ENCODE peak calls at places on chromosomes 5 and 9, in eight cellular contexts. Z is RWPE2, O is WERI-Rb-1, R is upper lobe of left lung, N is psoas muscle, C is IMR-90, T is dorsolateral prefrontal cortex, W is left ventricle myocardium inferior. Q is an unnamed sample.

GRCh38 chr5:67476531-67476930 is 279.9 kb upstream of the CD180 start:
- DNase-seq in R (no peak), O (no peak), N (no peak), Z (no peak), T (no peak), C (no peak), W (no peak), Q (no peak)

GRCh38 chr9:111621895-111622480 is 9.1 kb upstream of the DNAJC25 start:
- DNase-seq in T (peak; percentile 5), C (peak; percentile 64), O (peak; percentile 45), R (no peak), W (no peak), Z (no peak), N (no peak), Q (no peak)

GRCh38 chr5:54309237-54309636 is 1.1 kb downstream of the ARL15 start:
- DNase-seq in T (peak; percentile 5), Z (no peak), N (no peak), O (no peak), R (no peak), W (no peak), C (peak; percentile 15), Q (no peak)

GRCh38 chr5:40106847-40107246 is 572.9 kb upstream of the PTGER4 start:
- DNase-seq in C (no peak), R (no peak), W (no peak), T (no peak), Z (no peak), O (peak; percentile 26), N (no peak), Q (no peak)

GRCh38 chr9:95023217-95024003 is 294.1 kb downstream of the FANCC start:
- DNase-seq in R (peak; percentile 75), O (no peak), C (peak; percentile 90), Z (no peak), N (peak; percentile 62), T (no peak), W (peak; percentile 52), Q (no peak)

GRCh38 chr5:148697177-148697820 is 43.0 kb upstream of the HTR4 start:
- DNase-seq in T (peak; percentile 12), C (peak; percentile 56), R (no peak), Z (no peak), W (no peak), O (no peak), N (no peak), Q (peak; percentile 66)

GRCh38 chr9:134550584-134550983 is 91.0 kb upstream of the COL5A1 start:
- DNase-seq in W (no peak), C (no peak), N (peak; percentile 30), Z (no peak), O (peak; percentile 70), R (no peak), T (no peak), Q (no peak)

GRCh38 chr5:151078490-151079262 is 2.2 kb downstream of the TNIP1 start:
- DNase-seq in N (peak; percentile 54), C (no peak), Z (no peak), T (no peak), O (no peak), W (no peak), R (no peak), Q (no peak)

GRCh38 chr5:136374003-136374402 is 8.7 kb upstream of the TRPC7 start:
- DNase-seq in C (peak; percentile 12), R (no peak), O (peak; percentile 58), T (no peak), N (no peak), W (no peak), Z (no peak), Q (no peak)

GRCh38 chr9:37503736-37504135 is 18.0 kb downstream of the POLR1E start:
- DNase-seq in C (peak; percentile 16), N (no peak), T (no peak), Z (no peak), R (peak; percentile 41), O (no peak), W (no peak), Q (no peak)

GRCh38 chr9:18723366-18723765 is 249.4 kb downstream of the ADAMTSL1 start:
- DNase-seq in N (no peak), Z (no peak), O (no peak), C (no peak), W (no peak), R (no peak), T (no peak), Q (no peak)

GRCh38 chr5:176660530-176660859 is 13.2 kb downstream of the TSPAN17 start:
- DNase-seq in T (no peak), N (no peak), W (no peak), R (no peak), O (no peak), C (no peak), Z (no peak), Q (no peak)

GRCh38 chr5:176660860-176661641 is 13.8 kb downstream of the TSPAN17 start:
- DNase-seq in O (peak; percentile 81), Z (no peak), R (peak; percentile 69), T (peak; percentile 76), N (peak; percentile 86), W (peak; percentile 64), C (peak; percentile 62), Q (no peak)

GRCh38 chr5:176662371-176663333 is 15.4 kb downstream of the TSPAN17 start:
- DNase-seq in N (peak; percentile 45), C (no peak), T (no peak), R (no peak), W (no peak), O (no peak), Z (no peak), Q (no peak)

GRCh38 chr5:176659860-176660461 is 12.7 kb downstream of the TSPAN17 start:
- DNase-seq in R (no peak), Z (no peak), W (no peak), T (no peak), O (no peak), N (no peak), C (no peak), Q (no peak)

GRCh38 chr5:176661676-176662075 is 14.4 kb downstream of the TSPAN17 start:
- DNase-seq in N (peak; percentile 32), O (no peak), W (no peak), C (no peak), T (no peak), R (no peak), Z (no peak), Q (no peak)
- H3K4me3 ChIP-seq in N (no peak overlapping the region), O (no peak overlapping the region), W (no peak overlapping the region), C (no peak overlapping the region), T (no peak overlapping the region), R (no peak overlapping the region), Z (no peak overlapping the region), Q (no peak overlapping the region)

GRCh38 chr5:123359454-123359853 is 63.7 kb downstream of the CEP120 start:
- DNase-seq in N (no peak), C (no peak), R (no peak), Z (no peak), W (no peak), O (no peak), T (no peak), Q (no peak)
- H3K27ac ChIP-seq in N (no peak overlapping the region), C (peak overlapping the region; percentile 37), R (no peak overlapping the region), Z (no peak overlapping the region), W (no peak overlapping the region), O (no peak overlapping the region), T (no peak overlapping the region), Q (no peak overlapping the region)

DNA sequence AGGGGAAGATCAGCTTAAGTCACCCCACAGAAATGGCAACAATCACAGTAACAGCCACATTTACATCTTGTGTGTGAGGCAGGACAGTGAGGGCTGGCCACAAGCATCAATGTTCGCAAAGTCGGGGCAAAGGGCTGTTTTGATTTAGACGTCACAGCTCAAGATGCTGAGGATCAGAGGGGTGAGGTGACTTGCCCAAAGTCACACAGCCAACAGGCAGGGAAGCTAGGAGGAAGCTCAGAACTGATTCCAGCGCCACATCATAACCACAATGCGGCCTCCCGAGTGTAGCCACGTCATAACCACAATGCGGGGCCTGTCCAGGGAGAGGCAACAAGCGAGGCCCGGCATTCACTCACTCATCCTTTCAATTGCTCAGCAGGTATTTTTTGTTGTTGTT is 14.3 kb downstream of the STK10 start:
- DNase-seq in O (no peak), T (no peak), N (no peak), R (peak; percentile 82), Z (no peak), C (peak; percentile 65), W (no peak), Q (no peak)
- H3K4me3 ChIP-seq in O (no peak overlapping the region), T (no peak overlapping the region), N (no peak overlapping the region), R (no peak overlapping the region), Z (no peak overlapping the region), C (no peak overlapping the region), W (peak overlapping the region; percentile 45), Q (no peak overlapping the region)

DNA sequence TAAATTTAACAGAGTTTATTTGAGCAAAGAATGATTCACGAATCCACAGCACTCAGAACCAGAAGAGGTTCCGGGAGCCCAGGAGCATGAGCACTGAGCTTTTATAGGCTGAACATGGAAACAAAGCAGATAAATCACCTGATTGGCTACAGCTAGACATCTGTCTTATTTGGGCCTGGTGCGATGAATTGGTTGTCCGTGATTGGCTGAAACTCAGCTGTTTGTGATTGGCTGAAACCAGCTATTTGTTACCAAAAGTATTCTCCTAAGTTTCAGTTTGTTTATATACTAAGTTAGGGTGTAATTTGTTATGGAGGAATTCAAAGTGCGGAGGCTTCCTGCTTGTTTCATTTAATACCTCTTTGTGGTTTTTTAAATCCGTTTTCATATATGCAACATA is 15.8 kb upstream of the LCP2 start:
- DNase-seq in W (no peak), T (no peak), N (no peak), O (no peak), Z (no peak), C (no peak), R (no peak), Q (no peak)
- H3K27ac ChIP-seq in W (no peak overlapping the region), T (no peak overlapping the region), N (no peak overlapping the region), O (no peak overlapping the region), Z (no peak overlapping the region), C (no peak overlapping the region), R (peak overlapping the region; percentile 74), Q (no peak overlapping the region)

GRCh38 chr5:163496286-163496685 is 9.1 kb upstream of the MAT2B start:
- DNase-seq in R (no peak), C (peak; percentile 47), N (no peak), T (no peak), W (no peak), O (no peak), Z (no peak), Q (no peak)
- H3K4me3 ChIP-seq in R (no peak overlapping the region), C (no peak overlapping the region), N (no peak overlapping the region), T (no peak overlapping the region), W (no peak overlapping the region), O (no peak overlapping the region), Z (no peak overlapping the region), Q (no peak overlapping the region)

DNA sequence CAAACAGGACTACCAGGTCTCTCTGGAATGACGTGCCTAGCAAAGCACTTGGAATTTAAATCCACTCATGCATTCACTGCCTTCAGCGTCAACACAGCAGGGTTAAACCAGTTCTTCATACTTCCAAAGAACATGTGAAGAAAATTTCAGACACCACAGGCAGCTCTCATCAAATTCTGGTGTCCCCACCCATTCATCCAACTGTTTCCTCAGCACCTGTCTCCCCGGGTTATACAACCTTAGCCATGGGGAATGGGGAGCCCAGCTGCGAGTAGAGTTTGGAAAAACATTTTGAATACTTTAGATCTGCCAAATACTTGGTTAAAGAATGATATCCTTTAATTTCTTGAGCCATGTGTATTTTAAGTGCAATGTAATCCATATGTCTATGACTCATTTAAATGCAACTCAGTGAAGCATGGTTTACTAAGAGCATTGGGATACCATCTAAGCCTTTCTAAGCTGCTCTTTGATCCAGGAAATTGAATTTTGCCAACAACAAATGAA is 17.4 kb downstream of the ADAM19 start:
- DNase-seq in R (no peak), C (peak; percentile 86), N (no peak), T (no peak), Z (no peak), O (no peak), W (no peak), Q (no peak)
- H3K27ac ChIP-seq in R (no peak overlapping the region), C (peak overlapping the region; percentile 80), N (peak overlapping the region; percentile 59), T (no peak overlapping the region), Z (peak overlapping the region; percentile 88), O (no peak overlapping the region), W (peak overlapping the region; percentile 49), Q (peak overlapping the region; percentile 46)

Q was measured in right atrium auricular region.